ENCODE peak calls at places on chromosome 21, in five cellular contexts. P, R, Q, B and D are unnamed samples.

GRCh38 chr21:41345934-41346685 is 15.7 kb upstream of the MX2 start:
- DNase-seq in P (no peak), Q (no peak), B (no peak), R (no peak), D (no peak)

GRCh38 chr21:32702702-32703101 is 25.1 kb downstream of the SYNJ1 start:
- DNase-seq in R (no peak), P (no peak), B (no peak), Q (no peak), D (no peak)

GRCh38 chr21:35974801-35975200 is 85.5 kb downstream of the SETD4 start:
- DNase-seq in R (no peak), B (peak), P (no peak), Q (no peak), D (no peak)

GRCh38 chr21:30463713-30464112 is 16.5 kb downstream of the KRTAP19-1 start:
- DNase-seq in Q (no peak), P (no peak), R (no peak), B (no peak), D (no peak)

GRCh38 chr21:44424608-44425306 is 30.6 kb upstream of the LRRC3 start:
- DNase-seq in P (peak), B (no peak), Q (no peak), R (no peak), D (no peak)

GRCh38 chr21:39714331-39714730 is 30.7 kb upstream of the IGSF5 start:
- DNase-seq in B (no peak), Q (no peak), R (no peak), P (no peak), D (no peak)

GRCh38 chr21:32325706-32326105 is 27.1 kb downstream of the MRAP start:
- DNase-seq in Q (no peak), P (no peak), B (no peak), R (no peak), D (peak)

GRCh38 chr21:27371688-27372331 is 404.9 kb upstream of the ADAMTS5 start:
- DNase-seq in Q (no peak), B (no peak), P (no peak), R (no peak), D (no peak)

GRCh38 chr21:42113926-42114409 is 42.9 kb downstream of the UMODL1 start:
- DNase-seq in R (no peak), P (no peak), B (peak), Q (no peak), D (no peak)

GRCh38 chr21:16870116-16870515 is 642.7 kb upstream of the CXADR start:
- DNase-seq in R (no peak), Q (no peak), B (no peak), P (no peak), D (no peak)

GRCh38 chr21:40881767-40882166 is 34.8 kb upstream of the DSCAM start:
- DNase-seq in Q (no peak), B (no peak), P (no peak), R (no peak), D (no peak)

GRCh38 chr21:34983680-34984086 is 65.4 kb downstream of the RUNX1 start:
- DNase-seq in B (no peak), R (peak), Q (no peak), P (no peak), D (no peak)

GRCh38 chr21:31351438-31351837 is 7.4 kb upstream of the TIAM1 start:
- DNase-seq in P (no peak), Q (no peak), B (peak), R (no peak), D (no peak)

GRCh38 chr21:37074195-37074510 is 1.1 kb downstream of the TTC3 start:
- DNase-seq in Q (no peak), B (no peak), P (no peak), R (no peak), D (no peak)

GRCh38 chr21:43733529-43734071 is 14.7 kb downstream of the PDXK start:
- DNase-seq in Q (no peak), B (no peak), R (no peak), P (no peak), D (no peak)

GRCh38 chr21:9839011-9839661 is 682.2 kb upstream of the TPTE start:
- DNase-seq in B (no peak), R (no peak), P (no peak), Q (no peak), D (no peak)

GRCh38 chr21:41706678-41707077 is 60.2 kb downstream of the RIPK4 start:
- DNase-seq in P (peak), Q (no peak), B (peak), R (peak), D (no peak)

GRCh38 chr21:38327984-38328383 is 71.2 kb downstream of the KCNJ15 start:
- DNase-seq in B (no peak), P (no peak), Q (no peak), R (no peak), D (no peak)

GRCh38 chr21:45507888-45508508 is 34.2 kb downstream of the SLC19A1 start:
- DNase-seq in B (no peak), P (no peak), R (no peak), Q (no peak), D (no peak)

GRCh38 chr21:42160111-42160949 is 58.6 kb upstream of the ABCG1 start:
- DNase-seq in B (no peak), R (no peak), P (no peak), Q (no peak), D (no peak)

GRCh38 chr21:46555678-46556077 is 49.2 kb downstream of the S100B start:
- DNase-seq in R (no peak), P (no peak), B (no peak), Q (no peak), D (no peak)

GRCh38 chr21:45443595-45444181 is 38.7 kb downstream of the COL18A1 start:
- DNase-seq in P (no peak), Q (no peak), B (no peak), R (no peak), D (no peak)

GRCh38 chr21:35335951-35336446 is 286.9 kb upstream of the RUNX1 start:
- DNase-seq in Q (no peak), B (no peak), P (no peak), R (peak), D (no peak)

GRCh38 chr21:40386981-40387380 is 460.0 kb downstream of the DSCAM start:
- DNase-seq in R (no peak), P (no peak), B (no peak), Q (no peak), D (no peak)

GRCh38 chr21:37437376-37438080 is 71.0 kb downstream of the DYRK1A start:
- DNase-seq in P (no peak), Q (no peak), R (no peak), B (no peak), D (no peak)

GRCh38 chr21:32523463-32523862 is 61.9 kb downstream of the TCP10L start:
- DNase-seq in P (no peak), Q (no peak), B (no peak), R (no peak), D (no peak)

GRCh38 chr21:38853421-38853919 is 47.7 kb downstream of the ETS2 start:
- DNase-seq in R (no peak), Q (no peak), P (no peak), B (peak), D (no peak)

GRCh38 chr21:34574581-34574980 is 40.3 kb downstream of the RCAN1 start:
- DNase-seq in P (no peak), Q (no peak), B (no peak), R (no peak), D (no peak)

GRCh38 chr21:45989355-45990048 is 7.9 kb downstream of the COL6A1 start:
- DNase-seq in P (peak), Q (no peak), R (no peak), B (no peak), D (no peak)

GRCh38 chr21:41437754-41438153 is 11.7 kb downstream of the MX1 start:
- DNase-seq in R (no peak), P (no peak), B (no peak), Q (no peak), D (no peak)